ENCODE peak calls at places on chromosomes 12 and 14, in eight cellular contexts. S is AG09309, O is K562, X is AG09319, G is cardiac muscle cell, Y is brain microvascular endothelial cell, R is B cell, T is right atrium auricular region. B is an unnamed sample.

GRCh38 chr12:92156139-92156538 is 10.5 kb upstream of the BTG1 start:
- DNase-seq in S (no peak), O (no peak), X (no peak), G (no peak), Y (no peak), R (no peak), T (no peak), B (no peak)

GRCh38 chr12:104888456-104888855 is 69.6 kb downstream of the SLC41A2 start:
- DNase-seq in S (no peak), O (no peak), X (no peak), G (no peak), Y (no peak), R (no peak), T (no peak), B (no peak)

GRCh38 chr12:41189395-41190251 is 1.5 kb downstream of the PDZRN4 start:
- DNase-seq in S (no peak), O (no peak), X (no peak), G (peak), Y (no peak), R (no peak), T (no peak), B (no peak)

GRCh38 chr12:31117203-31118011 is 43.7 kb downstream of the DDX11 start:
- DNase-seq in S (no peak), O (peak), X (no peak), G (peak), Y (no peak), R (peak), T (no peak), B (no peak)

GRCh38 chr14:105733081-105734065 is 207.0 kb downstream of the TMEM121 start:
- DNase-seq in S (no peak), O (no peak), X (no peak), G (no peak), Y (no peak), R (no peak), T (no peak), B (no peak)

GRCh38 chr12:68113644-68114043 is 45.9 kb downstream of the IFNG start:
- DNase-seq in S (no peak), O (peak), X (no peak), G (no peak), Y (no peak), R (no peak), T (no peak), B (no peak)

GRCh38 chr14:26719514-26719913 is 121.7 kb upstream of the NOVA1 start:
- DNase-seq in S (no peak), O (no peak), X (no peak), G (peak), Y (no peak), R (no peak), T (no peak), B (no peak)

GRCh38 chr12:107822356-107822755 is 47.9 kb downstream of the ASCL4 start:
- DNase-seq in S (no peak), O (no peak), X (no peak), G (no peak), Y (no peak), R (no peak), T (no peak), B (no peak)

GRCh38 chr12:19234171-19234704 is 104.7 kb downstream of the PLEKHA5 start:
- DNase-seq in S (no peak), O (no peak), X (no peak), G (peak), Y (no peak), R (no peak), T (no peak), B (no peak)

GRCh38 chr14:36221097-36221496 is 44.6 kb upstream of the PTCSC3 start:
- DNase-seq in S (no peak), O (no peak), X (no peak), G (no peak), Y (no peak), R (no peak), T (no peak), B (no peak)

GRCh38 chr12:93115198-93115601 is 186.1 kb upstream of the EEA1 start:
- DNase-seq in S (peak), O (peak), X (no peak), G (peak), Y (no peak), R (no peak), T (no peak), B (no peak)

GRCh38 chr12:67068773-67069450 is 200.2 kb upstream of the CAND1 start:
- DNase-seq in S (no peak), O (peak), X (no peak), G (peak), Y (no peak), R (peak), T (no peak), B (no peak)

GRCh38 chr14:36167431-36167830 is 9.1 kb downstream of the PTCSC3 start:
- DNase-seq in S (no peak), O (no peak), X (no peak), G (no peak), Y (no peak), R (no peak), T (no peak), B (no peak)

GRCh38 chr12:49636979-49637378 is 13.6 kb downstream of the PRPF40B start:
- DNase-seq in S (peak), O (peak), X (peak), G (peak), Y (peak), R (peak), T (no peak), B (no peak)

GRCh38 chr14:22900088-22900799 is 17.2 kb downstream of the REM2 start:
- DNase-seq in S (no peak), O (peak), X (no peak), G (peak), Y (peak), R (peak), T (no peak), B (no peak)

GRCh38 chr12:3456809-3457208 is 34.2 kb upstream of the PRMT8 start:
- DNase-seq in S (no peak), O (no peak), X (no peak), G (no peak), Y (no peak), R (no peak), T (no peak), B (no peak)

GRCh38 chr12:46533723-46534122 is 161.2 kb upstream of the SLC38A2 start:
- DNase-seq in S (no peak), O (no peak), X (no peak), G (peak), Y (no peak), R (no peak), T (no peak), B (no peak)

GRCh38 chr14:96104469-96105057 is 65.4 kb downstream of the C14orf132 start:
- DNase-seq in S (peak), O (no peak), X (peak), G (peak), Y (peak), R (no peak), T (peak), B (peak)

GRCh38 chr12:40444174-40444573 is 219.4 kb downstream of the LRRK2 start:
- DNase-seq in S (no peak), O (no peak), X (no peak), G (no peak), Y (no peak), R (no peak), T (no peak), B (no peak)

GRCh38 chr12:46832084-46832704 is 6.4 kb upstream of the SLC38A4 start:
- DNase-seq in S (no peak), O (no peak), X (no peak), G (no peak), Y (no peak), R (no peak), T (no peak), B (no peak)

GRCh38 chr12:88144546-88145468 is 2.7 kb downstream of the TMTC3 start:
- DNase-seq in S (no peak), O (no peak), X (no peak), G (no peak), Y (no peak), R (no peak), T (no peak), B (no peak)

GRCh38 chr12:131438874-131439273 is 272.0 kb upstream of the SFSWAP start:
- DNase-seq in S (no peak), O (peak), X (no peak), G (no peak), Y (no peak), R (no peak), T (no peak), B (no peak)

GRCh38 chr12:80936642-80937390 is 918 bp downstream of the LIN7A start:
- DNase-seq in S (no peak), O (no peak), X (no peak), G (peak), Y (peak), R (no peak), T (no peak), B (no peak)

GRCh38 chr12:26295001-26295400 is 99.6 kb downstream of the SSPN start:
- DNase-seq in S (no peak), O (no peak), X (no peak), G (no peak), Y (no peak), R (no peak), T (no peak), B (no peak)

GRCh38 chr14:99156026-99156425 is 116.0 kb downstream of the BCL11B start:
- DNase-seq in S (no peak), O (no peak), X (no peak), G (no peak), Y (no peak), R (no peak), T (no peak), B (no peak)

GRCh38 chr12:104958946-104959841 is 1.1 kb upstream of the SLC41A2 start:
- DNase-seq in S (no peak), O (peak), X (no peak), G (peak), Y (peak), R (no peak), T (no peak), B (no peak)

GRCh38 chr12:58148405-58148804 is 207.0 kb downstream of the ATP23 start:
- DNase-seq in S (peak), O (no peak), X (no peak), G (peak), Y (peak), R (no peak), T (no peak), B (no peak)

GRCh38 chr12:34390846-34391700 is 368.8 kb downstream of the ALG10 start:
- DNase-seq in S (no peak), O (no peak), X (no peak), G (no peak), Y (no peak), R (no peak), T (no peak), B (peak)

GRCh38 chr12:114238808-114239207 is 167.1 kb downstream of the TBX5 start:
- DNase-seq in S (peak), O (no peak), X (no peak), G (peak), Y (peak), R (no peak), T (peak), B (no peak)

GRCh38 chr12:71752887-71753286 is 1.8 kb upstream of the RAB21 start:
- DNase-seq in S (no peak), O (peak), X (no peak), G (no peak), Y (no peak), R (no peak), T (no peak), B (no peak)

GRCh38 chr12:122481861-122482260 is 18.9 kb downstream of the ZCCHC8 start:
- DNase-seq in S (no peak), O (no peak), X (no peak), G (no peak), Y (no peak), R (no peak), T (no peak), B (no peak)

GRCh38 chr12:45648070-45648469 is 81.4 kb upstream of the ARID2 start:
- DNase-seq in S (no peak), O (no peak), X (no peak), G (no peak), Y (no peak), R (no peak), T (no peak), B (no peak)

GRCh38 chr14:71538949-71539659 is 393.1 kb upstream of the RGS6 start:
- DNase-seq in S (peak), O (no peak), X (no peak), G (peak), Y (no peak), R (no peak), T (no peak), B (no peak)

GRCh38 chr12:59500335-59500734 is 95.5 kb upstream of the SLC16A7 start:
- DNase-seq in S (no peak), O (no peak), X (no peak), G (no peak), Y (no peak), R (no peak), T (no peak), B (no peak)

GRCh38 chr12:128761305-128761880 is 62.4 kb downstream of the SLC15A4 start:
- DNase-seq in S (no peak), O (no peak), X (no peak), G (no peak), Y (no peak), R (no peak), T (no peak), B (no peak)

GRCh38 chr12:47097276-47097896 is 17.6 kb upstream of the AMIGO2 start:
- DNase-seq in S (no peak), O (no peak), X (peak), G (no peak), Y (no peak), R (no peak), T (no peak), B (no peak)

GRCh38 chr12:113062502-113063395 is 6.2 kb downstream of the DTX1 start:
- DNase-seq in S (no peak), O (no peak), X (no peak), G (peak), Y (no peak), R (peak), T (no peak), B (no peak)
- TF ChIP-seq CTCF in S (no peak), O (no peak), X (no peak), G (no peak), Y (no peak), R (no peak), T (no peak), B (no peak)

DNA sequence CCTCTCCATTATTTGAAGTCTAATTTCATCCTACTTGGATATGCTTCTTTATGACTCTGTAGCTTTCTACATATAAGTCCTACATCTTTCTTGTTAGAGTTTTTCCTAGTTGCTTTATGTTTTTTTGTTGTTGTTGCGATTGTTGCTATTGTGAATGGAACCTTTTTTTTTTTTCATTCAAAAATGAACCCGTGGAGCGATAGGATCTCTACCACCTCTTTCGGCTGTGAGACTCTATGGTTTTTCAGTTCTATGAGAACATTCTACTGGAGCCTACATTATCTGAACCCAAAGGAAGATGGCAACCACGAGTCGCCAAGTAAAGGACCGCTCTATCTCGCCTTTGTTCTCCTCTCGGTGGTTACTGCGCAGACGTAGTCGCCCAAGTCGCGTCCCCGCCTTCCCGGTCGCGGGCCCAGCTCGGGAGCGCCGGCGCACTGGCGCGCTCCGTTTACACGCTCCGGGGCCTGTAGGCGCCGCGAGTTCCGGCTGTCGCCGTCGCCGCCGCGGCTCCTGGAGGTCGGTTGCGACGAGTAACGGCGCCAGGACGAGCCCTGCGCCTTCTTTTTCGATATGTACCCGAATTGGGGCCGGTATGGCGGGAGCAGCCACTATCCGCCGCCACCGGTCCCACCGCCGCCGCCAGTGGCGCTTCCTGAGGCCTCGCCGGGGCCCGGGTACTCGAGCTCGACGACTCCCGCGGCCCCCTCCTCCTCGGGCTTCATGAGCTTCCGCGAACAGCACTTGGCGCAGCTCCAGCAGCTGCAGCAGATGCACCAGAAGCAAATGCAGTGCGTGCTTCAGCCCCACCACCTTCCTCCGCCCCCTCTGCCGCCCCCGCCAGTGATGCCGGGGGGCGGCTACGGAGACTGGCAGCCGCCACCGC is at the start of gene YLPM1:
- DNase-seq in S (peak), O (peak), X (peak), G (peak), Y (peak), R (peak), T (peak), B (peak)
- TF ChIP-seq CTCF in S (peak), O (peak), X (peak), G (peak), Y (peak), R (peak), T (peak), B (no peak)

GRCh38 chr12:95718772-95719171 is 71.8 kb downstream of the NTN4 start:
- DNase-seq in S (no peak), O (no peak), X (no peak), G (no peak), Y (no peak), R (no peak), T (no peak), B (no peak)

GRCh38 chr12:95723693-95724384 is 66.7 kb downstream of the NTN4 start:
- DNase-seq in S (no peak), O (no peak), X (no peak), G (no peak), Y (no peak), R (no peak), T (no peak), B (no peak)

GRCh38 chr12:95718001-95718400 is 72.6 kb downstream of the NTN4 start:
- DNase-seq in S (no peak), O (no peak), X (no peak), G (peak), Y (no peak), R (no peak), T (no peak), B (no peak)

GRCh38 chr12:95724767-95725166 is 65.8 kb downstream of the NTN4 start:
- DNase-seq in S (no peak), O (no peak), X (no peak), G (no peak), Y (no peak), R (no peak), T (no peak), B (no peak)

GRCh38 chr12:95721320-95721719 is 69.2 kb downstream of the NTN4 start:
- DNase-seq in S (no peak), O (no peak), X (no peak), G (no peak), Y (no peak), R (no peak), T (no peak), B (no peak)
- TF ChIP-seq CTCF in S (peak), O (peak), X (peak), G (no peak), Y (peak), R (no peak), T (peak), B (no peak)

GRCh38 chr12:125983784-125984510 is 918.7 kb downstream of the AACS start:
- DNase-seq in S (no peak), O (no peak), X (no peak), G (no peak), Y (no peak), R (no peak), T (no peak), B (no peak)

GRCh38 chr12:125988545-125988944 is 923.3 kb downstream of the AACS start:
- DNase-seq in S (no peak), O (no peak), X (no peak), G (no peak), Y (no peak), R (no peak), T (no peak), B (no peak)

GRCh38 chr12:125981610-125982253 is 916.5 kb downstream of the AACS start:
- DNase-seq in S (no peak), O (no peak), X (no peak), G (no peak), Y (no peak), R (no peak), T (no peak), B (no peak)

GRCh38 chr12:125983094-125983783 is 918.0 kb downstream of the AACS start:
- DNase-seq in S (no peak), O (peak), X (no peak), G (no peak), Y (no peak), R (no peak), T (no peak), B (peak)
- TF ChIP-seq CTCF in S (no peak), O (no peak), X (no peak), G (no peak), Y (no peak), R (no peak), T (no peak), B (no peak)

B was measured in omental fat pad.